ENCODE peak calls at places on chromosomes 11 and 22, in nine cellular contexts. P, I, S, B, X, N, H, D and V are unnamed samples.

GRCh38 chr11:12602421-12602820 is 71.8 kb upstream of the TEAD1 start:
- DNase-seq in B (no peak), X (no peak), S (no peak), H (no peak), D (no peak), I (no peak), N (no peak), P (no peak), V (no peak)

GRCh38 chr11:82843057-82843795 is 57.0 kb downstream of the PRCP start:
- DNase-seq in D (no peak), H (no peak), X (no peak), S (no peak), P (no peak), N (no peak), B (no peak), I (no peak), V (no peak)

GRCh38 chr11:130269544-130269943 is 45.2 kb downstream of the ZBTB44 start:
- DNase-seq in X (no peak), D (no peak), N (no peak), I (no peak), B (no peak), P (no peak), H (no peak), S (no peak), V (no peak)

GRCh38 chr11:20097319-20098221 is 62.7 kb downstream of the DBX1 start:
- DNase-seq in B (no peak), P (no peak), H (no peak), I (no peak), N (no peak), D (no peak), X (no peak), S (no peak), V (no peak)

GRCh38 chr11:17954395-17955252 is 58.2 kb downstream of the SERGEF start:
- DNase-seq in N (no peak), D (no peak), X (peak), I (no peak), H (no peak), B (no peak), S (no peak), P (no peak), V (no peak)

GRCh38 chr11:2812371-2812991 is 73.1 kb downstream of the CDKN1C start:
- DNase-seq in N (no peak), S (no peak), D (no peak), I (peak), P (no peak), X (no peak), H (no peak), B (no peak), V (no peak)

GRCh38 chr11:79973701-79974626 is 533.1 kb upstream of the TENM4 start:
- DNase-seq in P (no peak), I (no peak), B (no peak), S (no peak), D (no peak), N (no peak), H (no peak), X (peak), V (no peak)

GRCh38 chr22:40674274-40674673 is 5.0 kb upstream of the MCHR1 start:
- DNase-seq in H (no peak), D (no peak), I (no peak), B (no peak), S (no peak), P (no peak), N (no peak), X (no peak), V (no peak)

GRCh38 chr22:30305519-30305905 is 16.2 kb upstream of the CASTOR1 start:
- DNase-seq in X (peak), N (no peak), H (peak), S (peak), I (no peak), B (no peak), P (peak), D (peak), V (peak)

GRCh38 chr11:131246589-131247164 is 123.7 kb upstream of the NTM start:
- DNase-seq in S (no peak), B (no peak), N (peak), I (peak), X (no peak), P (peak), D (no peak), H (peak), V (peak)

GRCh38 chr11:30583505-30584280 is 2.5 kb downstream of the MPPED2 start:
- DNase-seq in D (no peak), B (no peak), P (peak), N (peak), S (no peak), I (peak), X (no peak), H (no peak), V (no peak)

GRCh38 chr22:28810839-28811491 is 10.6 kb upstream of the XBP1 start:
- DNase-seq in S (peak), B (no peak), D (no peak), N (no peak), I (no peak), P (no peak), X (no peak), H (peak), V (no peak)

GRCh38 chr11:65290448-65291165 is 24.1 kb upstream of the CDC42EP2 start:
- DNase-seq in D (no peak), I (peak), H (peak), B (peak), N (no peak), X (peak), P (peak), S (peak), V (peak)

GRCh38 chr11:76721755-76722677 is 51.5 kb upstream of the LRRC32 start:
- DNase-seq in X (peak), B (peak), H (peak), S (peak), D (peak), P (peak), N (peak), I (peak), V (peak)